ENCODE peak calls at places on chromosomes 5 and 9, in four cellular contexts. One of them, this sample, is unnamed.

GRCh38 chr9:129958771-129959170 is 84.2 kb downstream of the FNBP1 start:
- DNase-seq in IMR-90: no peak
- DNase-seq in H9: no peak
- DNase-seq in mesendoderm: no peak
- DNase-seq in this sample: no peak

GRCh38 chr5:145680169-145680568 is 155.0 kb downstream of the PRELID2 start:
- DNase-seq in IMR-90: no peak
- DNase-seq in H9: peak
- DNase-seq in mesendoderm: peak
- DNase-seq in this sample: peak

GRCh38 chr5:102223542-102224444 is 72.3 kb downstream of the SLCO4C1 start:
- DNase-seq in IMR-90: peak
- DNase-seq in H9: no peak
- DNase-seq in mesendoderm: peak
- DNase-seq in this sample: no peak

GRCh38 chr5:91150189-91150588 is 232.9 kb downstream of the ARRDC3 start:
- DNase-seq in IMR-90: no peak
- DNase-seq in H9: no peak
- DNase-seq in mesendoderm: no peak
- DNase-seq in this sample: no peak

GRCh38 chr9:107848598-107848997 is 359.0 kb upstream of the KLF4 start:
- DNase-seq in IMR-90: no peak
- DNase-seq in H9: no peak
- DNase-seq in mesendoderm: no peak
- DNase-seq in this sample: no peak

GRCh38 chr5:154316223-154316967 is 125.9 kb downstream of the GALNT10 start:
- DNase-seq in IMR-90: peak
- DNase-seq in H9: no peak
- DNase-seq in mesendoderm: no peak
- DNase-seq in this sample: peak

GRCh38 chr5:10660135-10660534 is 96.3 kb downstream of the ANKRD33B start:
- DNase-seq in IMR-90: no peak
- DNase-seq in H9: no peak
- DNase-seq in mesendoderm: no peak
- DNase-seq in this sample: no peak

GRCh38 chr5:168415971-168416370 is 70.3 kb upstream of the RARS1 start:
- DNase-seq in IMR-90: no peak
- DNase-seq in H9: no peak
- DNase-seq in mesendoderm: no peak
- DNase-seq in this sample: no peak

GRCh38 chr5:118548761-118549160 is 439.6 kb downstream of the DTWD2 start:
- DNase-seq in IMR-90: peak
- DNase-seq in H9: no peak
- DNase-seq in mesendoderm: no peak
- DNase-seq in this sample: no peak

GRCh38 chr5:77561965-77562364 is 69.8 kb upstream of the WDR41 start:
- DNase-seq in IMR-90: no peak
- DNase-seq in H9: no peak
- DNase-seq in mesendoderm: no peak
- DNase-seq in this sample: no peak

GRCh38 chr5:126927424-126927823 is 102.9 kb downstream of the MARCHF3 start:
- DNase-seq in IMR-90: no peak
- DNase-seq in H9: no peak
- DNase-seq in mesendoderm: no peak
- DNase-seq in this sample: no peak

GRCh38 chr9:16417749-16418148 is 452.7 kb downstream of the BNC2 start:
- DNase-seq in IMR-90: peak
- DNase-seq in H9: no peak
- DNase-seq in mesendoderm: no peak
- DNase-seq in this sample: no peak

GRCh38 chr5:9610344-9610743 is 19.8 kb downstream of the TAS2R1 start:
- DNase-seq in IMR-90: no peak
- DNase-seq in H9: no peak
- DNase-seq in mesendoderm: no peak
- DNase-seq in this sample: no peak

GRCh38 chr5:9610969-9611368 is 19.2 kb downstream of the TAS2R1 start:
- DNase-seq in IMR-90: no peak
- DNase-seq in H9: no peak
- DNase-seq in mesendoderm: no peak
- DNase-seq in this sample: no peak

GRCh38 chr5:9617739-9618504 is 12.2 kb downstream of the TAS2R1 start:
- DNase-seq in IMR-90: no peak
- DNase-seq in H9: no peak
- DNase-seq in mesendoderm: no peak
- DNase-seq in this sample: no peak

GRCh38 chr5:9617191-9617590 is 13.0 kb downstream of the TAS2R1 start:
- DNase-seq in IMR-90: no peak
- DNase-seq in H9: no peak
- DNase-seq in mesendoderm: peak
- DNase-seq in this sample: no peak

GRCh38 chr5:9613360-9613759 is 16.8 kb downstream of the TAS2R1 start:
- DNase-seq in IMR-90: no peak
- DNase-seq in H9: no peak
- DNase-seq in mesendoderm: no peak
- DNase-seq in this sample: no peak
- H3K56ac ChIP-seq in IMR-90: no peak
- H3K56ac ChIP-seq in H9: no peak
- H3K56ac ChIP-seq in mesendoderm: no peak
- H3K56ac ChIP-seq in this sample: no peak

GRCh38 chr5:138659561-138659960 is 84.4 kb upstream of the HSPA9 start:
- DNase-seq in IMR-90: no peak
- DNase-seq in H9: no peak
- DNase-seq in mesendoderm: no peak
- DNase-seq in this sample: no peak
- H3K56ac ChIP-seq in IMR-90: no peak
- H3K56ac ChIP-seq in H9: no peak
- H3K56ac ChIP-seq in mesendoderm: no peak
- H3K56ac ChIP-seq in this sample: no peak

GRCh38 chr9:135840539-135840938 is 66.8 kb downstream of the CAMSAP1 start:
- DNase-seq in IMR-90: no peak
- DNase-seq in H9: no peak
- DNase-seq in mesendoderm: no peak
- DNase-seq in this sample: no peak

GRCh38 chr9:135839516-135839915 is 67.8 kb downstream of the CAMSAP1 start:
- DNase-seq in IMR-90: no peak
- DNase-seq in H9: no peak
- DNase-seq in mesendoderm: no peak
- DNase-seq in this sample: no peak

GRCh38 chr9:135835131-135835530 is 72.2 kb downstream of the CAMSAP1 start:
- DNase-seq in IMR-90: no peak
- DNase-seq in H9: no peak
- DNase-seq in mesendoderm: no peak
- DNase-seq in this sample: no peak

DNA sequence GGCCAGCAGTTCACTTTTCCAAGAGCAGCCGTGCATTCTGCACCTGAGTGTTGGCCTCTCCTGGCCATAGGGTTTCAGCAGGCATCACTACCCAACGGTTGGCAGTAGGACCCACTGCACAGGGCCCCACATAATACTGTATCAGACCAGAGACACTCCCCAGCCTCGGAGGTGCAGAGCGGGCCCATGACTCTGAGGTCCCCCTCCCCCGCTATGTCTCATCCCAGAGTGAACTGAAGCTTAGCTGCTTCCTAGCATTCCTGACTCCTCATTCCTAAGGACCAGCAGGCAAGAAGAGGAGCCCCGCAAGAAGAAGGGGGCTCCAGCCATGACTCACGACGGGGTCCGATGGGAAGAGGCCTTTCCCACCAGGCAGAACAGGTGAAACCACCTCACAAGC is 67.2 kb downstream of the CAMSAP1 start:
- DNase-seq in IMR-90: no peak
- DNase-seq in H9: no peak
- DNase-seq in mesendoderm: no peak
- DNase-seq in this sample: no peak
- H3K56ac ChIP-seq in IMR-90: no peak
- H3K56ac ChIP-seq in H9: no peak
- H3K56ac ChIP-seq in mesendoderm: no peak
- H3K56ac ChIP-seq in this sample: no peak

DNA sequence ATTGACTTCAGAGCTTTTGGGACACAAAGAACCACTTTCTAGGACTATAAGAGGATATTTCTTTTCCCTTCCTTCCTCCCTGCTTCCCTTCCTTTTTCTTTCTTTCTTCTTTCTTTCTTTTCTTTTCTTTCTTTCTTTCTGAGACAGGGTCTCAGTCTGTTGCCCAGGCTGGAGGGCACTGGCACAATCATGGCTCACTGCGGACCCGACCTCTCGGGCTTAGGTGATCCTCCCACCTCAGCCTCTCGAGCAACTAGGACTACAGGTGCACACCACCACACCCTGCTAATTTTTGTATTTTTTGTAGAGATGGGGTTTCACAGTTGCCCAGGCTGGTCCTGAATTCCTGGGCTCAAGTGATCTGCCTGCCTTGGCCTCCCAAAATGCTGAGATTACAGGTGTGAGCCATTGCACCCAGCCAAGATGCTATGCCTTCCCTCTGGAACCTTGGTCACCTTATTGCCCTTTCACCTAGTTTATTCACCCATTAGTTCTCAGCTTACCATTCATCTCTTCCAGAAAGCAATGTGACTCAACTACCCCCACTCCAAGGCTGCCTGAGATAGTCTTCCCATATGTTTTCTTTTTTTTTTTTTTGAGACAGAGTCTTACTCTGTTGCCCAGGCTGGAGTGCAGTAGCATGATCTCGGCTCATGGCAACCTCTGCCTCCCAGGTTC is 10.1 kb downstream of the PLIN2 start:
- DNase-seq in IMR-90: no peak
- DNase-seq in H9: no peak
- DNase-seq in mesendoderm: no peak
- DNase-seq in this sample: no peak
- H3K56ac ChIP-seq in IMR-90: no peak
- H3K56ac ChIP-seq in H9: no peak
- H3K56ac ChIP-seq in mesendoderm: no peak
- H3K56ac ChIP-seq in this sample: no peak

This sample was measured in H1.